ENCODE peak calls at places on chromosomes 2 and 18, in ten cellular contexts. D is HEK293T; M is hepatic stellate cell; E is progenitor cell of endocrine pancreas; J is HT-29; Z is foreskin fibroblast; W is CD8-positive, alpha-beta T cell; X is COR-L47; S is naive thymus-derived CD8-positive, alpha-beta T cell; U is activated CD8-positive, alpha-beta T cell treated with anti-CD3 and anti-CD28 coated beads, Interleukin-2, amount 10 ng/mL, durations not matched to agents 7 days and 5 days. O is an unnamed sample.

GRCh38 chr2:73418343-73418742 is 32.7 kb downstream of the ALMS1 start:
- DNase-seq in D (no peak), M (peak; percentile 6), E (no peak), J (no peak), Z (peak; percentile 80), W (no peak), X (no peak), S (no peak), U (no peak), O (no peak)

GRCh38 chr2:162072976-162073775 is 839 bp downstream of the DPP4 start:
- DNase-seq in D (peak; percentile 24), M (no peak), E (no peak), J (peak; percentile 33), Z (peak; percentile 38), W (no peak), X (no peak), S (peak; percentile 12), U (peak; percentile 42), O (peak; percentile 7)

GRCh38 chr2:240850756-240851077 is 17.9 kb upstream of the AGXT start:
- DNase-seq in D (no peak), M (no peak), E (no peak), J (no peak), Z (no peak), W (no peak), X (no peak), S (no peak), U (no peak), O (no peak)

GRCh38 chr2:191202209-191202721 is 42.9 kb upstream of the MYO1B start:
- DNase-seq in D (no peak), M (peak; percentile 50), E (no peak), J (no peak), Z (peak; percentile 85), W (no peak), X (no peak), S (no peak), U (peak; percentile 14), O (no peak)

GRCh38 chr18:79917351-79918088 is 33.9 kb downstream of the SLC66A2 start:
- DNase-seq in D (no peak), M (no peak), E (no peak), J (no peak), Z (no peak), W (no peak), X (no peak), S (no peak), U (no peak), O (no peak)

GRCh38 chr2:183349046-183349445 is 224.8 kb downstream of the NUP35 start:
- DNase-seq in D (no peak), M (no peak), E (no peak), J (no peak), Z (no peak), W (no peak), X (no peak), S (no peak), U (no peak), O (no peak)

GRCh38 chr2:27078267-27079194 is at the start of gene EMILIN1:
- DNase-seq in D (no peak), M (peak; percentile 91), E (no peak), J (no peak), Z (peak; percentile 98), W (no peak), X (no peak), S (no peak), U (no peak), O (no peak)

GRCh38 chr18:74731097-74731496 is 133.4 kb downstream of the ZNF407 start:
- DNase-seq in D (no peak), M (peak; percentile 17), E (no peak), J (no peak), Z (peak; percentile 81), W (no peak), X (no peak), S (no peak), U (no peak), O (no peak)

GRCh38 chr18:24991661-24992060 is 360.3 kb downstream of the ZNF521 start:
- DNase-seq in D (no peak), M (no peak), E (no peak), J (no peak), Z (peak; percentile 71), W (no peak), X (no peak), S (no peak), U (no peak), O (no peak)

GRCh38 chr2:185979546-185980071 is 241.0 kb downstream of the FSIP2 start:
- DNase-seq in D (peak; percentile 6), M (no peak), E (no peak), J (peak; percentile 24), Z (peak; percentile 33), W (no peak), X (no peak), S (no peak), U (no peak), O (no peak)

GRCh38 chr2:41004700-41005099 is 552.8 kb upstream of the SLC8A1 start:
- DNase-seq in D (no peak), M (no peak), E (no peak), J (no peak), Z (no peak), W (no peak), X (no peak), S (no peak), U (no peak), O (no peak)

GRCh38 chr18:42510540-42510939 is 555.5 kb downstream of the PIK3C3 start:
- DNase-seq in D (no peak), M (no peak), E (no peak), J (no peak), Z (no peak), W (no peak), X (no peak), S (no peak), U (no peak), O (no peak)

GRCh38 chr2:26347286-26347865 is 787 bp upstream of the ADGRF3 start:
- DNase-seq in D (no peak), M (no peak), E (no peak), J (no peak), Z (no peak), W (no peak), X (no peak), S (no peak), U (no peak), O (no peak)

GRCh38 chr18:63924551-63924950 is 16.8 kb downstream of the SERPINB10 start:
- DNase-seq in D (no peak), M (no peak), E (no peak), J (no peak), Z (no peak), W (no peak), X (no peak), S (no peak), U (no peak), O (no peak)

GRCh38 chr2:43190305-43191052 is 35.9 kb downstream of the ZFP36L2 start:
- DNase-seq in D (no peak), M (no peak), E (no peak), J (no peak), Z (no peak), W (no peak), X (no peak), S (no peak), U (no peak), O (no peak)

GRCh38 chr2:138502253-138503086 is 900 bp downstream of the SPOPL start:
- DNase-seq in D (peak; percentile 13), M (no peak), E (no peak), J (peak; percentile 40), Z (peak; percentile 34), W (peak; percentile 9), X (no peak), S (no peak), U (no peak), O (no peak)

GRCh38 chr2:120231564-120231973 is 8.4 kb upstream of the TMEM185B start:
- DNase-seq in D (no peak), M (no peak), E (no peak), J (no peak), Z (no peak), W (no peak), X (no peak), S (no peak), U (peak; percentile 35), O (no peak)

GRCh38 chr18:27752944-27753343 is 424.0 kb downstream of the CDH2 start:
- DNase-seq in D (no peak), M (no peak), E (no peak), J (no peak), Z (no peak), W (no peak), X (no peak), S (no peak), U (no peak), O (no peak)

GRCh38 chr2:151553-152328 is 105.4 kb upstream of the FAM110C start:
- DNase-seq in D (no peak), M (no peak), E (no peak), J (no peak), Z (no peak), W (no peak), X (no peak), S (no peak), U (no peak), O (no peak)

GRCh38 chr2:205474746-205475145 is 207.6 kb upstream of the NRP2 start:
- DNase-seq in D (no peak), M (no peak), E (no peak), J (no peak), Z (peak; percentile 84), W (no peak), X (no peak), S (no peak), U (no peak), O (no peak)

GRCh38 chr18:36322408-36322728 is 24.9 kb downstream of the FHOD3 start:
- DNase-seq in D (no peak), M (no peak), E (no peak), J (no peak), Z (no peak), W (no peak), X (no peak), S (no peak), U (no peak), O (no peak)

GRCh38 chr2:130377491-130377890 is 21.6 kb downstream of the PTPN18 start:
- DNase-seq in D (no peak), M (no peak), E (no peak), J (no peak), Z (no peak), W (no peak), X (no peak), S (no peak), U (no peak), O (no peak)

GRCh38 chr2:219947575-219947974 is 320.1 kb downstream of the SLC4A3 start:
- DNase-seq in D (no peak), M (peak; percentile 15), E (no peak), J (no peak), Z (peak; percentile 33), W (no peak), X (no peak), S (no peak), U (no peak), O (no peak)

O was measured in CD4-positive, alpha-beta T cell.